ENCODE peak calls at places on chromosomes 16 and 17, in six cellular contexts. X, I, H, F, C and B are unnamed samples.

GRCh38 chr16:50313596-50314483 is 47.5 kb downstream of the ADCY7 start:
- DNase-seq in X (peak; percentile 70), I (peak; percentile 61), H (no peak), F (peak; percentile 84), C (peak; percentile 88), B (peak; percentile 60)

GRCh38 chr17:79835953-79836951 is 3.0 kb downstream of the CBX4 start:
- DNase-seq in X (no peak), I (no peak), H (peak; percentile 78), F (peak; percentile 85), C (peak; percentile 58), B (peak; percentile 80)

GRCh38 chr16:89841275-89841674 is 13.0 kb downstream of the SPIRE2 start:
- DNase-seq in X (no peak), I (no peak), H (no peak), F (no peak), C (no peak), B (no peak)

GRCh38 chr17:48068491-48068961 is 20.4 kb downstream of the NFE2L1 start:
- DNase-seq in X (peak; percentile 28), I (peak; percentile 22), H (peak; percentile 23), F (peak; percentile 30), C (no peak), B (no peak)

GRCh38 chr16:13095061-13095460 is 193.7 kb downstream of the SHISA9 start:
- DNase-seq in X (no peak), I (no peak), H (no peak), F (no peak), C (no peak), B (no peak)

GRCh38 chr17:55263565-55264272 is 1.0 kb upstream of the HLF start:
- DNase-seq in X (no peak), I (no peak), H (no peak), F (no peak), C (no peak), B (no peak)

GRCh38 chr16:77424841-77425604 is 9.8 kb downstream of the ADAMTS18 start:
- DNase-seq in X (no peak), I (peak; percentile 25), H (no peak), F (no peak), C (no peak), B (no peak)

GRCh38 chr16:79071424-79071823 is 529.1 kb downstream of the MAF start:
- DNase-seq in X (no peak), I (no peak), H (no peak), F (no peak), C (no peak), B (no peak)

GRCh38 chr16:2160915-2161551 is 5.5 kb downstream of the TRAF7 start:
- DNase-seq in X (peak; percentile 41), I (peak; percentile 52), H (no peak), F (no peak), C (peak; percentile 54), B (no peak)

GRCh38 chr16:1072526-1073261 is at the start of gene SSTR5:
- DNase-seq in X (no peak), I (no peak), H (no peak), F (no peak), C (no peak), B (no peak)

GRCh38 chr17:12358477-12358876 is 307.2 kb upstream of the MYOCD start:
- DNase-seq in X (no peak), I (no peak), H (no peak), F (no peak), C (no peak), B (no peak)

GRCh38 chr17:17682293-17682736 is 1.1 kb downstream of the RAI1 start:
- DNase-seq in X (no peak), I (no peak), H (no peak), F (peak; percentile 92), C (peak; percentile 62), B (no peak)

GRCh38 chr17:82244413-82245140 is 15.7 kb downstream of the SLC16A3 start:
- DNase-seq in X (no peak), I (no peak), H (peak; percentile 79), F (peak; percentile 77), C (peak; percentile 61), B (no peak)

GRCh38 chr17:57902800-57903759 is 52.1 kb downstream of the CUEDC1 start:
- DNase-seq in X (peak; percentile 70), I (peak; percentile 87), H (no peak), F (peak; percentile 90), C (peak; percentile 82), B (peak; percentile 94)

GRCh38 chr17:47203984-47204721 is 5.0 kb upstream of the MYL4 start:
- DNase-seq in X (peak; percentile 34), I (peak; percentile 53), H (no peak), F (no peak), C (peak; percentile 34), B (no peak)

GRCh38 chr17:62085511-62086408 is 20.7 kb upstream of the MED13 start:
- DNase-seq in X (no peak), I (peak; percentile 90), H (no peak), F (no peak), C (no peak), B (peak; percentile 30)

GRCh38 chr16:27322858-27323780 is 9.3 kb downstream of the IL4R start:
- DNase-seq in X (no peak), I (no peak), H (no peak), F (peak; percentile 47), C (no peak), B (no peak)

GRCh38 chr17:73969956-73970355 is 233.5 kb upstream of the RPL38 start:
- DNase-seq in X (no peak), I (no peak), H (peak; percentile 22), F (no peak), C (peak; percentile 41), B (peak; percentile 77)

GRCh38 chr17:57471941-57472368 is 215.6 kb downstream of the MSI2 start:
- DNase-seq in X (no peak), I (no peak), H (peak; percentile 22), F (peak; percentile 15), C (no peak), B (no peak)

GRCh38 chr16:67384778-67385510 is 8.4 kb downstream of the TPPP3 start:
- DNase-seq in X (no peak), I (peak; percentile 49), H (no peak), F (no peak), C (peak; percentile 50), B (no peak)

GRCh38 chr17:58956997-58957724 is 149.5 kb downstream of the TRIM37 start:
- DNase-seq in X (peak; percentile 86), I (peak; percentile 71), H (peak; percentile 15), F (no peak), C (peak; percentile 36), B (no peak)

GRCh38 chr16:66360624-66361324 is 5.7 kb upstream of the CDH5 start:
- DNase-seq in X (no peak), I (no peak), H (no peak), F (no peak), C (no peak), B (no peak)

GRCh38 chr17:66507982-66508760 is 205.8 kb downstream of the PRKCA start:
- DNase-seq in X (no peak), I (peak; percentile 25), H (no peak), F (no peak), C (no peak), B (no peak)

GRCh38 chr17:30475206-30475605 is 2.0 kb upstream of the GOSR1 start:
- DNase-seq in X (no peak), I (no peak), H (no peak), F (no peak), C (no peak), B (no peak)

GRCh38 chr17:30476726-30477082 is 504 bp upstream of the GOSR1 start:
- DNase-seq in X (peak; percentile 2), I (peak; percentile 11), H (no peak), F (no peak), C (peak; percentile 33), B (no peak)

GRCh38 chr17:30477758-30478115 is 529 bp downstream of the GOSR1 start:
- DNase-seq in X (peak; percentile 7), I (peak; percentile 18), H (no peak), F (no peak), C (peak; percentile 27), B (no peak)

GRCh38 chr17:30472238-30472890 is 4.8 kb upstream of the GOSR1 start:
- DNase-seq in X (no peak), I (no peak), H (no peak), F (no peak), C (peak; percentile 59), B (no peak)

GRCh38 chr17:30477083-30477757 is at the start of gene GOSR1:
- DNase-seq in X (peak; percentile 94), I (peak; percentile 89), H (peak; percentile 97), F (peak; percentile 98), C (peak; percentile 97), B (peak; percentile 92)
- TF ChIP-seq CTCF in X (peak; percentile 83), I (peak; percentile 79), H (peak; percentile 84), F (peak; percentile 72), C (peak; percentile 75), B (peak; percentile 75)

DNA sequence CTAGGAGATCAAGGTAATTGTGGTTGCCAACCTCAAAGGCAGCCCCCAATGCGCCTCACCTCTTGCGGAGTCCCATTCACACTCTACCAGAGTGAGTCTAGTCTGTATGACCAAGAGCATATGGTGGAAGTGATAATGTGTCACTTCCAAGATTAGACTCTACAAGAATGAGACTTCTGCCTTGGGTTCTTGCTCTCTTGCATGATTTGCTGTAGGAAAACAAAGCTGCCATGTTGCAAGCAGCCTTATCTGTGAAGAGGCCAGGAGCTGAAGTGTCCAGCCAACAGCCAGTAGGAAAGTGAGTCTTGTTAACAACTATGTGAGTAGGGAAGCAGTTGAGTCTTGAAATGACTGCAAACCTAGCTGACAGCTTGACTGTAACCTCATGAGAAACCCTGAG is 3.4 kb downstream of the TERF2 start:
- DNase-seq in X (no peak), I (no peak), H (no peak), F (no peak), C (peak; percentile 31), B (no peak)
- H3K36me3 ChIP-seq in X (peaks cover 28% of the 10 kb centered on the region), I (peaks cover 21% of the 10 kb centered on the region), H (peaks cover 60% of the 10 kb centered on the region), F (peaks cover 54% of the 10 kb centered on the region), C (peaks cover 45% of the 10 kb centered on the region), B (peaks cover 13% of the 10 kb centered on the region)

DNA sequence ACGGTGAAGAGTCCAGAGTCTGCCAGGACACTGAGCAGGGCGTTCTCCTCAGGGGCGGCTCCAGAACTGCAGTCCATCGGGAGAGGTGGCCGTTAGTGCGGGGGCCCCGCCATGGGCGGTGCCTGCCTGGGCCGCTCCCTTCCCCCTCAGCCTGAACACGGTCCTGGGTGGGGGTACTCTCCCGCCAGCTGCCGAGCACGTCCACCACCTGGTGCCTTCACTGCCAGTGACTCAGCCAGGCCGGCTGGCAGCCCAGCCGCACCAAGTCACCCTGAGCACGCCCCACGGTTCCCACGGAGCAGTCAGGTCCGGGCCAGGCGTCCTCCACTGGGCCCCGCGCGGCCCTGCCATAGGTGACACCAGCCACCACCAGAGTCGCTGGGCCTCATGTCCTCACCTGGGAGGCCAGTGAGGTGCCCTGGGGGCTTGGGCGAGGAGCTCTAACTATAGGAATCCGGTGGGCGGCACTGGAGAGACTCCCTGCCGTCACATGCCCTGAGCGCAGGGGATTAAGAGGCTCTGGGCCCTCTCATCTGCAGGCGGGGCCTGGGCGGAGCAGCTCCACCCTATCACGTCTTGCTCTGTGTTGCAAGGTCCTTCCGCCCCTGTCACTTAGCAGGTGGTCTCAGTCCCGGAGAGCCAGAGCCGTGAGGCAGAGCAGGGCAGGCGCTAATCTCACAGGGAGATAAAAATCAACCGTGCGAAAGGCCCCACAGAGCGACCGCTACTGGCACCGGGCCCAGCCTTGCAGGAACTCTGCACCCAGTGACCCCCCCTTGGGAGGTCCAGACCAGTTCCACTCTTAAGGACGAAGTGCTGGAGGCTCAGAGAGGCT is 14.3 kb downstream of the PIEZO1 start:
- DNase-seq in X (peak; percentile 80), I (peak; percentile 80), H (peak; percentile 98), F (peak; percentile 88), C (peak; percentile 78), B (peak; percentile 73)
- H3K27ac ChIP-seq in X (peak overlapping the region; percentile 46), I (peak overlapping the region; percentile 78), H (peak overlapping the region; percentile 93), F (peak overlapping the region; percentile 11), C (peak overlapping the region; percentile 85), B (no peak overlapping the region)

DNA sequence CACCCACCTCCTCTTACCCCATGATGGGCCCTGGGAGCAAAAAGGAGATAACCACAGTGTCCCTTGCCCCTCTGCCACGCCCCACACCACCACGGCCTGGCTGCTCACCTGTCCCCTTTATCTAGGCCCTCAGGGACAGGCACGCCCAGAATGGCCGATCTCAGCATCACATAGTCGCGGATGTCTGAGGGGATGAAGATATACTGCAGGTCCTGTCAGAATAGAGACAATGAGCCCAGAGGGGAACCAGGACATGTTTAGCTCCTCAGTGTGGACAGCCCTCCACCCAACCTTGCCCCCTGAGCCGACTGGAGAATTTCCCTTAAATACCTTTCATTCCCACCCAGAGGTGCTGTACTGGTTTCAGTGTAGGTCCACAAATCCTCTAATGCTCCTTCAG is 15.2 kb downstream of the ST6GALNAC2 start:
- DNase-seq in X (no peak), I (no peak), H (no peak), F (peak; percentile 58), C (no peak), B (no peak)
- TF ChIP-seq CTCF in X (no peak), I (no peak), H (no peak), F (no peak), C (no peak), B (no peak)